ENCODE peak calls at places on chromosomes 1 and 21, in nine cellular contexts. One of them, this sample, is unnamed.

GRCh38 chr21:28227881-28228623 is 764.6 kb downstream of the LTN1 start:
- DNase-seq in NCI-H460: no peak
- DNase-seq in stimulated activated CD4-positive, alpha-beta T cell treated with anti-CD3 and anti-CD28 coated beads, TNF-alpha, amount 100 ng/mL, for 1 hour: no peak
- DNase-seq in cardiac septum: no peak
- DNase-seq in globus pallidus: no peak
- DNase-seq in DMS53: no peak
- DNase-seq in astrocyte of the hippocampus: no peak
- DNase-seq in small intestine: no peak
- DNase-seq in T-cell: no peak
- DNase-seq in this sample: no peak

GRCh38 chr1:67793562-67793961 is 39.7 kb downstream of the GNG12 start:
- DNase-seq in astrocyte of the hippocampus: peak
- DNase-seq in globus pallidus: no peak
- DNase-seq in cardiac septum: no peak
- DNase-seq in small intestine: no peak
- DNase-seq in DMS53: no peak
- DNase-seq in NCI-H460: peak
- DNase-seq in stimulated activated CD4-positive, alpha-beta T cell treated with anti-CD3 and anti-CD28 coated beads, TNF-alpha, amount 100 ng/mL, for 1 hour: no peak
- DNase-seq in T-cell: no peak
- DNase-seq in this sample: no peak

GRCh38 chr1:228989992-228990827 is 254.9 kb downstream of the RHOU start:
- DNase-seq in stimulated activated CD4-positive, alpha-beta T cell treated with anti-CD3 and anti-CD28 coated beads, TNF-alpha, amount 100 ng/mL, for 1 hour: no peak
- DNase-seq in small intestine: peak
- DNase-seq in globus pallidus: peak
- DNase-seq in DMS53: peak
- DNase-seq in cardiac septum: peak
- DNase-seq in T-cell: peak
- DNase-seq in astrocyte of the hippocampus: no peak
- DNase-seq in NCI-H460: no peak
- DNase-seq in this sample: no peak

GRCh38 chr1:212463565-212464270 is 31.0 kb downstream of the NENF start:
- DNase-seq in astrocyte of the hippocampus: no peak
- DNase-seq in stimulated activated CD4-positive, alpha-beta T cell treated with anti-CD3 and anti-CD28 coated beads, TNF-alpha, amount 100 ng/mL, for 1 hour: no peak
- DNase-seq in small intestine: no peak
- DNase-seq in globus pallidus: no peak
- DNase-seq in cardiac septum: no peak
- DNase-seq in T-cell: no peak
- DNase-seq in NCI-H460: no peak
- DNase-seq in DMS53: no peak
- DNase-seq in this sample: no peak

GRCh38 chr1:180310095-180310494 is 80.0 kb downstream of the LHX4 start:
- DNase-seq in astrocyte of the hippocampus: no peak
- DNase-seq in T-cell: no peak
- DNase-seq in NCI-H460: peak
- DNase-seq in stimulated activated CD4-positive, alpha-beta T cell treated with anti-CD3 and anti-CD28 coated beads, TNF-alpha, amount 100 ng/mL, for 1 hour: no peak
- DNase-seq in cardiac septum: no peak
- DNase-seq in globus pallidus: no peak
- DNase-seq in small intestine: no peak
- DNase-seq in DMS53: peak
- DNase-seq in this sample: no peak

GRCh38 chr1:11044086-11044848 is 2.8 kb downstream of the MASP2 start:
- DNase-seq in DMS53: no peak
- DNase-seq in astrocyte of the hippocampus: no peak
- DNase-seq in stimulated activated CD4-positive, alpha-beta T cell treated with anti-CD3 and anti-CD28 coated beads, TNF-alpha, amount 100 ng/mL, for 1 hour: no peak
- DNase-seq in small intestine: no peak
- DNase-seq in globus pallidus: no peak
- DNase-seq in T-cell: no peak
- DNase-seq in NCI-H460: no peak
- DNase-seq in cardiac septum: no peak
- DNase-seq in this sample: no peak

GRCh38 chr1:110535985-110536384 is 17.0 kb upstream of the KCNA10 start:
- DNase-seq in cardiac septum: no peak
- DNase-seq in NCI-H460: no peak
- DNase-seq in globus pallidus: no peak
- DNase-seq in astrocyte of the hippocampus: no peak
- DNase-seq in stimulated activated CD4-positive, alpha-beta T cell treated with anti-CD3 and anti-CD28 coated beads, TNF-alpha, amount 100 ng/mL, for 1 hour: no peak
- DNase-seq in T-cell: no peak
- DNase-seq in small intestine: no peak
- DNase-seq in DMS53: peak
- DNase-seq in this sample: no peak

GRCh38 chr1:228174482-228175315 is 9.1 kb downstream of the IBA57 start:
- DNase-seq in astrocyte of the hippocampus: no peak
- DNase-seq in T-cell: no peak
- DNase-seq in NCI-H460: no peak
- DNase-seq in DMS53: peak
- DNase-seq in small intestine: no peak
- DNase-seq in stimulated activated CD4-positive, alpha-beta T cell treated with anti-CD3 and anti-CD28 coated beads, TNF-alpha, amount 100 ng/mL, for 1 hour: no peak
- DNase-seq in globus pallidus: no peak
- DNase-seq in cardiac septum: no peak
- DNase-seq in this sample: peak

GRCh38 chr1:231091853-231092301 is 51.8 kb upstream of the FAM89A start:
- DNase-seq in stimulated activated CD4-positive, alpha-beta T cell treated with anti-CD3 and anti-CD28 coated beads, TNF-alpha, amount 100 ng/mL, for 1 hour: peak
- DNase-seq in small intestine: peak
- DNase-seq in DMS53: peak
- DNase-seq in astrocyte of the hippocampus: no peak
- DNase-seq in cardiac septum: no peak
- DNase-seq in NCI-H460: peak
- DNase-seq in globus pallidus: no peak
- DNase-seq in T-cell: peak
- DNase-seq in this sample: peak

GRCh38 chr1:220652995-220653394 is 37.2 kb upstream of the C1orf115 start:
- DNase-seq in small intestine: no peak
- DNase-seq in DMS53: no peak
- DNase-seq in astrocyte of the hippocampus: no peak
- DNase-seq in cardiac septum: no peak
- DNase-seq in NCI-H460: no peak
- DNase-seq in stimulated activated CD4-positive, alpha-beta T cell treated with anti-CD3 and anti-CD28 coated beads, TNF-alpha, amount 100 ng/mL, for 1 hour: no peak
- DNase-seq in T-cell: no peak
- DNase-seq in globus pallidus: no peak
- DNase-seq in this sample: no peak

GRCh38 chr1:209404577-209404976 is 178.9 kb upstream of the CAMK1G start:
- DNase-seq in NCI-H460: no peak
- DNase-seq in small intestine: no peak
- DNase-seq in T-cell: no peak
- DNase-seq in cardiac septum: no peak
- DNase-seq in astrocyte of the hippocampus: no peak
- DNase-seq in DMS53: no peak
- DNase-seq in stimulated activated CD4-positive, alpha-beta T cell treated with anti-CD3 and anti-CD28 coated beads, TNF-alpha, amount 100 ng/mL, for 1 hour: no peak
- DNase-seq in globus pallidus: no peak
- DNase-seq in this sample: no peak